ENCODE peak calls at places on chromosome 1, in six cellular contexts. W, A, Z, V, Q and M are unnamed samples.

GRCh38 chr1:211327341-211327921 is 798 bp downstream of the TRAF5 start:
- DNase-seq in W (no peak), A (no peak), Z (no peak), V (no peak), Q (no peak), M (no peak)

GRCh38 chr1:118960026-118960561 is 28.0 kb downstream of the TBX15 start:
- DNase-seq in W (no peak), A (no peak), Z (no peak), V (no peak), Q (peak), M (no peak)

GRCh38 chr1:16924919-16925477 is 3.3 kb downstream of the CROCC start:
- DNase-seq in W (no peak), A (no peak), Z (no peak), V (no peak), Q (no peak), M (peak)

GRCh38 chr1:171590022-171590421 is 32.0 kb upstream of the MYOCOS start:
- DNase-seq in W (no peak), A (no peak), Z (no peak), V (no peak), Q (no peak), M (no peak)

GRCh38 chr1:52645261-52645660 is 12.3 kb downstream of the SHISAL2A start:
- DNase-seq in W (no peak), A (no peak), Z (no peak), V (no peak), Q (no peak), M (no peak)

GRCh38 chr1:234486858-234487830 is 8.2 kb upstream of the TARBP1 start:
- DNase-seq in W (no peak), A (peak), Z (no peak), V (no peak), Q (peak), M (no peak)

GRCh38 chr1:1189071-1189470 is 15.4 kb downstream of the TTLL10 start:
- DNase-seq in W (no peak), A (no peak), Z (no peak), V (no peak), Q (no peak), M (no peak)

GRCh38 chr1:45583666-45584350 is at the start of gene NASP:
- DNase-seq in W (peak), A (peak), Z (peak), V (peak), Q (peak), M (peak)

GRCh38 chr1:79501153-79501552 is 494.6 kb upstream of the ADGRL4 start:
- DNase-seq in W (no peak), A (no peak), Z (no peak), V (no peak), Q (no peak), M (no peak)

GRCh38 chr1:30682396-30683275 is 40.7 kb downstream of the MATN1 start:
- DNase-seq in W (peak), A (no peak), Z (no peak), V (no peak), Q (no peak), M (no peak)

GRCh38 chr1:79430437-79430836 is 423.9 kb upstream of the ADGRL4 start:
- DNase-seq in W (no peak), A (no peak), Z (no peak), V (no peak), Q (no peak), M (peak)

GRCh38 chr1:6966326-6966725 is 181.1 kb downstream of the CAMTA1 start:
- DNase-seq in W (no peak), A (no peak), Z (no peak), V (no peak), Q (no peak), M (no peak)

GRCh38 chr1:246184503-246184902 is 322.6 kb downstream of the SMYD3 start:
- DNase-seq in W (no peak), A (no peak), Z (no peak), V (no peak), Q (no peak), M (no peak)

GRCh38 chr1:193539731-193540459 is 353.5 kb upstream of the B3GALT2 start:
- DNase-seq in W (no peak), A (no peak), Z (no peak), V (no peak), Q (no peak), M (no peak)

DNA sequence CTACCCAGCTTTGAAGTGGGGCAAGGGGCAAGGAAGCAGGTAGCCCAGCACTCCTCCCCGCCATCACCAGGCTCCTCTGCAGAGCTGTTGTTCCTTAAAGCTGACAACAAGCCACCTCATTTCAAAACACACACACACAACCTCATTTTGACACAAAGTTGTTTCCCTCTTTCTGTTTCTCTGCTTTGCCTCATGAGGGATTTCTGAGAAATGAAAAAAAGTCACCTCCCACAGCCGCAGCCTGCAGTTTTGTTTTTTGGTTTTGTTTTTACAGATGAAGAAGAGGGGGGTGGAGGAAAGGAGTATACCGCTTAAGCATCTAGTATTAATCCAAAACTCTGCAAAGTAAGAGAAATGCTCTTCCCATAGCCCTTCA is 12.1 kb downstream of the MCL1 start:
- DNase-seq in W (no peak), A (no peak), Z (no peak), V (no peak), Q (no peak), M (no peak)
- TF ChIP-seq POLR2A in W (no peak), A (no peak), Z (no peak), V (no peak), Q (no peak), M (no peak)

GRCh38 chr1:66824771-66825170 is 23.7 kb upstream of the INSL5 start:
- DNase-seq in W (no peak), A (no peak), Z (no peak), V (no peak), Q (no peak), M (no peak)
- H3K27ac ChIP-seq in W (no peak), A (no peak), Z (no peak), V (no peak), Q (no peak), M (no peak)

DNA sequence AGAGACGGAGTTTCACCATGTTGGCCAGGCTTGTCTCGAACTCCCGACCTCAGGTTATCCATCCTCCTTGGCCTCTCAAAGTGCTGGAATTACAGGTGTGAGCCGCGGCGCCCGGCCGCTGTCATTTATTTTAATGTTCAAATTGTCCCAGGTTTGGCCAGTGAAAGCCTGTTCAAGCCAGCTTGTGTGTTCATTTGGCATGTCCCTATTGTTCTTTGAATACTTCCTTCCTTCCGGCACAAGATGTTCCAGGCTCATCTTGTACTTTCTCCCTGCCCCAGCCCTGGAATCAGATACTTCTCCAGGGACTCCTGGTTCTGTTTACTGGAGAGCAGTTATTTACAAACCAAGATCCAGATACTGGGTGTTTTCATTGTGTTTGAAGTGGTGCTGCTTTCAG is 37.0 kb downstream of the ZBTB8B start:
- DNase-seq in W (peak), A (no peak), Z (no peak), V (no peak), Q (no peak), M (peak)
- TF ChIP-seq POLR2A in W (no peak), A (no peak), Z (no peak), V (no peak), Q (no peak), M (no peak)

GRCh38 chr1:20481158-20481617 is 4.8 kb downstream of the CAMK2N1 start:
- DNase-seq in W (no peak), A (no peak), Z (no peak), V (no peak), Q (no peak), M (no peak)
- H3K27ac ChIP-seq in W (peak), A (no peak), Z (no peak), V (no peak), Q (peak), M (peak)